ENCODE peak calls at places on chromosomes 16 and 17, in nine cellular contexts. Z is transverse colon; F is body of pancreas; D is PC-3; L is CD4-positive, alpha-beta memory T cell; U is GM23248; A is cardiac muscle cell; N is RWPE1; E is CD8-positive, alpha-beta memory T cell. G is an unnamed sample.

GRCh38 chr16:80121522-80121909 is 419.3 kb upstream of the DYNLRB2 start:
- DNase-seq in Z (no peak), F (no peak), D (no peak), L (no peak), U (no peak), A (no peak), N (no peak), E (no peak), G (no peak)

GRCh38 chr16:72355561-72355960 is 183.6 kb upstream of the PMFBP1 start:
- DNase-seq in Z (no peak), F (no peak), D (no peak), L (no peak), U (peak), A (no peak), N (no peak), E (no peak), G (no peak)

GRCh38 chr17:3695723-3696411 is at the start of gene P2RX5:
- DNase-seq in Z (peak), F (no peak), D (peak), L (peak), U (peak), A (peak), N (no peak), E (peak), G (no peak)

GRCh38 chr17:40921026-40921425 is 16.4 kb downstream of the KRT23 start:
- DNase-seq in Z (no peak), F (no peak), D (peak), L (no peak), U (peak), A (no peak), N (no peak), E (no peak), G (no peak)

GRCh38 chr17:82493517-82493840 is 26.1 kb upstream of the FOXK2 start:
- DNase-seq in Z (no peak), F (no peak), D (no peak), L (no peak), U (peak), A (no peak), N (no peak), E (no peak), G (no peak)

GRCh38 chr17:34760931-34761500 is 181.6 kb downstream of the TMEM132E start:
- DNase-seq in Z (no peak), F (no peak), D (no peak), L (no peak), U (no peak), A (no peak), N (no peak), E (no peak), G (no peak)

GRCh38 chr17:63035271-63035670 is 69.2 kb downstream of the TANC2 start:
- DNase-seq in Z (no peak), F (no peak), D (peak), L (no peak), U (peak), A (no peak), N (no peak), E (no peak), G (no peak)

GRCh38 chr16:79600636-79601091 is at the start of gene MAF:
- DNase-seq in Z (peak), F (peak), D (peak), L (peak), U (peak), A (peak), N (peak), E (peak), G (peak)

GRCh38 chr16:287298-287811 is 4.4 kb downstream of the PDIA2 start:
- DNase-seq in Z (no peak), F (peak), D (no peak), L (no peak), U (peak), A (no peak), N (no peak), E (no peak), G (no peak)

GRCh38 chr16:88102597-88102996 is 151.4 kb downstream of the BANP start:
- DNase-seq in Z (no peak), F (no peak), D (no peak), L (no peak), U (no peak), A (no peak), N (no peak), E (no peak), G (no peak)

GRCh38 chr16:52496051-52496876 is 50.7 kb downstream of the TOX3 start:
- DNase-seq in Z (no peak), F (no peak), D (no peak), L (no peak), U (no peak), A (peak), N (no peak), E (no peak), G (no peak)

GRCh38 chr17:41738801-41739112 is 4.3 kb upstream of the HAP1 start:
- DNase-seq in Z (no peak), F (no peak), D (no peak), L (no peak), U (no peak), A (no peak), N (no peak), E (no peak), G (no peak)

GRCh38 chr17:58120195-58120822 is 27.9 kb upstream of the OR4D1 start:
- DNase-seq in Z (peak), F (peak), D (peak), L (peak), U (peak), A (peak), N (peak), E (peak), G (no peak)

GRCh38 chr16:4681471-4682083 is 11.8 kb upstream of the NUDT16L1 start:
- DNase-seq in Z (no peak), F (no peak), D (no peak), L (no peak), U (no peak), A (no peak), N (no peak), E (no peak), G (no peak)

GRCh38 chr16:13351651-13352217 is 450.3 kb downstream of the SHISA9 start:
- DNase-seq in Z (no peak), F (no peak), D (no peak), L (no peak), U (no peak), A (no peak), N (no peak), E (no peak), G (no peak)

GRCh38 chr16:83458612-83459011 is 349.2 kb upstream of the HSBP1 start:
- DNase-seq in Z (no peak), F (no peak), D (no peak), L (no peak), U (peak), A (no peak), N (no peak), E (no peak), G (no peak)

GRCh38 chr17:8593830-8594229 is 36.7 kb downstream of the MYH10 start:
- DNase-seq in Z (no peak), F (no peak), D (no peak), L (no peak), U (no peak), A (no peak), N (no peak), E (no peak), G (no peak)

GRCh38 chr16:1176280-1176897 is 23.5 kb downstream of the CACNA1H start:
- DNase-seq in Z (no peak), F (no peak), D (no peak), L (no peak), U (no peak), A (no peak), N (no peak), E (no peak), G (no peak)

GRCh38 chr17:82231562-82232321 is 2.9 kb downstream of the SLC16A3 start:
- DNase-seq in Z (peak), F (peak), D (peak), L (peak), U (peak), A (peak), N (no peak), E (peak), G (peak)

GRCh38 chr17:72125742-72126141 is 4.9 kb downstream of the SOX9 start:
- DNase-seq in Z (no peak), F (no peak), D (peak), L (no peak), U (peak), A (no peak), N (no peak), E (no peak), G (no peak)

GRCh38 chr17:35918665-35919064 is 11.9 kb downstream of the RDM1 start:
- DNase-seq in Z (no peak), F (no peak), D (no peak), L (no peak), U (no peak), A (no peak), N (no peak), E (no peak), G (no peak)

GRCh38 chr16:9054460-9054859 is 37.0 kb upstream of the HAPSTR1 start:
- DNase-seq in Z (no peak), F (no peak), D (no peak), L (no peak), U (peak), A (no peak), N (no peak), E (no peak), G (no peak)

GRCh38 chr16:52498640-52499039 is 48.3 kb downstream of the TOX3 start:
- DNase-seq in Z (peak), F (no peak), D (no peak), L (no peak), U (no peak), A (no peak), N (no peak), E (no peak), G (peak)

GRCh38 chr16:14337303-14338191 is 266.4 kb downstream of the MRTFB start:
- DNase-seq in Z (no peak), F (peak), D (no peak), L (no peak), U (peak), A (no peak), N (no peak), E (no peak), G (no peak)

GRCh38 chr17:31687505-31688126 is 171.4 kb downstream of the COPRS start:
- DNase-seq in Z (no peak), F (no peak), D (peak), L (no peak), U (no peak), A (no peak), N (no peak), E (no peak), G (no peak)

GRCh38 chr17:10757067-10757466 is 27.2 kb upstream of the TMEM220 start:
- DNase-seq in Z (no peak), F (peak), D (no peak), L (no peak), U (no peak), A (no peak), N (no peak), E (no peak), G (no peak)

GRCh38 chr17:82023447-82024241 is 539 bp downstream of the LRRC45 start:
- DNase-seq in Z (peak), F (peak), D (no peak), L (peak), U (peak), A (peak), N (no peak), E (no peak), G (no peak)

GRCh38 chr16:21302898-21303528 is 24.9 kb upstream of the CRYM start:
- DNase-seq in Z (peak), F (no peak), D (peak), L (no peak), U (peak), A (no peak), N (peak), E (no peak), G (no peak)

GRCh38 chr17:18991531-18992315 is 12.8 kb downstream of the FAM83G start:
- DNase-seq in Z (no peak), F (no peak), D (no peak), L (no peak), U (no peak), A (no peak), N (no peak), E (no peak), G (no peak)

GRCh38 chr17:50420419-50421112 is 5.5 kb upstream of the ACSF2 start:
- DNase-seq in Z (no peak), F (no peak), D (no peak), L (no peak), U (peak), A (no peak), N (no peak), E (no peak), G (no peak)

GRCh38 chr17:37327341-37328090 is 48.3 kb upstream of the C17orf78 start:
- DNase-seq in Z (no peak), F (no peak), D (no peak), L (no peak), U (peak), A (no peak), N (no peak), E (no peak), G (no peak)

DNA sequence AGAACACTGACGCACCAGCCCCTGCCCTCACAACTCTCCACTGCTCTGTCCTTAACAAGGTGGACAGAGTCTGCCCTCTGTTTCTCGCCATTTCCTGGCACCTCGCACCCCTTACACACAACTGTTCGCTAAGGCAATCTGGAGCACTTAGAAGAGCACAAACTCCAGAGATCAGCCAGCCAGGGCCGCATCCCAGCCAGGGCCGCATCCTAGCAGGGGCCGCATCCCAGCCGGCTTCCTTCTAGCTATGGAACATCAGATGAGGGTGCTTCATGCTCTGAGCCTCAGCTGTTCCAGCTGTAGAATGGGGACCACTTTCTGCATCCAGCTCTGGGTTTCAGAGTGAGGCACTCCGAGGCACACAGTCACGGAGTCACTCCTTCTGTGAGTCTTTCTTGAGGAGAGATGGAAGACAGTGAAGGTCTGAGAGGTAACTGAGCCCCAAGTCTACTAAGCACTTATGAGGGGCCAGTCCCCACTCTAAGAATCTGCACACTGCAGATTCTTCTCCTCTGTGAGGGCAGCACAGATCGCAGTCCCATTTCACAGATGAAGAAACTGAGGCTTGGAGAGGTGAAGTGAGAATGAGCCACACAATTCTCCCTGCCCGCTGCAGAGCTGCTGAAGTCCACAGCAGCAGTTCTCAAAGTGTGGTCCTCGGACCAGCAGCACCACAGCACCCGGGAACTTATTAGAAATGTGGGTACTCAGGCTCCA is 20.9 kb downstream of the COTL1 start:
- DNase-seq in Z (no peak), F (no peak), D (no peak), L (no peak), U (no peak), A (no peak), N (no peak), E (no peak), G (no peak)
- H3K27ac ChIP-seq in Z (peak), F (no peak), D (no peak), L (peak), U (no peak), A (no peak), N (peak), E (peak), G (peak)

GRCh38 chr16:3625331-3625730 is 13.9 kb upstream of the SLX4 start:
- DNase-seq in Z (no peak), F (no peak), D (no peak), L (no peak), U (no peak), A (no peak), N (no peak), E (no peak), G (no peak)
- H3K27ac ChIP-seq in Z (no peak), F (no peak), D (no peak), L (no peak), U (no peak), A (no peak), N (no peak), E (no peak), G (no peak)

DNA sequence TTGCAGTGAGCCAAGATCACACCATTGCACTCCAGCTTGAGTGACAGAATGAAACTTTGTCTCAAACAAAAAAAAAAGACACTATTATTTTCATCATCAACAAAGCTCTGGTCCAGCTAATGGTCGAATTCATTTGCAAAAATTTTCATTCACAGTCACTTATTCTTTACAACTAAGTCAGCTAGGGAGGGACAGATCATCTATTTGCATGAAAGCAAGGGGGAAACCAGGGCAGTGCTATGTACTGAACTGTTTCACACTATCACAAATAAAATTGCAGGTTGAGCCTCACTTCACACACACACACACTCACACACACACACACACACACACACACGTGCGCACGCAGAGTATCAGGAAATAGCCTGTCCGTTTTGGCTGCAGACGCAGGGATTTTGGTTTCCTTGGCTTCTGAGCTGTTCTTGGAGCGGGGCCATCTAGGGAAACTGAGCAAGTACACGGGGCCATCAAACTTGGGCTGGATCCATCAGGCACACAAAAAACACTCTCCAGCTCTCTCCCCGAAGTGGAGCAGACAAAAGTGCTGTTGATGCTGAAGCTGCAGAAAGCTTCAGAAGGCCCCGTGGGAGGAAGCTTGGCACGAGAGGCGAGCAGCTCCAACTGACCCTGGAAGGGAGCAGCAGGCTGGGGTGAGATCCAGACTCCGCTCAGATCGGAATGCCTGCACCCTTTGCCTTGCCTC is 44.3 kb upstream of the HELZ start:
- DNase-seq in Z (peak), F (peak), D (no peak), L (no peak), U (peak), A (no peak), N (no peak), E (no peak), G (peak)
- H3K27ac ChIP-seq in Z (no peak), F (no peak), D (no peak), L (no peak), U (no peak), A (no peak), N (peak), E (no peak), G (no peak)

GRCh38 chr16:89985219-89985618 is 34.0 kb downstream of the DBNDD1 start:
- DNase-seq in Z (no peak), F (no peak), D (no peak), L (no peak), U (no peak), A (no peak), N (no peak), E (no peak), G (no peak)

GRCh38 chr16:89981414-89981813 is 32.9 kb downstream of the DEF8 start:
- DNase-seq in Z (no peak), F (no peak), D (no peak), L (no peak), U (no peak), A (no peak), N (no peak), E (no peak), G (no peak)

GRCh38 chr16:89984215-89984614 is 35.0 kb downstream of the DBNDD1 start:
- DNase-seq in Z (no peak), F (no peak), D (no peak), L (no peak), U (no peak), A (no peak), N (no peak), E (no peak), G (no peak)

GRCh38 chr16:89983550-89983949 is 35.0 kb downstream of the DEF8 start:
- DNase-seq in Z (no peak), F (no peak), D (no peak), L (no peak), U (no peak), A (no peak), N (no peak), E (no peak), G (no peak)

DNA sequence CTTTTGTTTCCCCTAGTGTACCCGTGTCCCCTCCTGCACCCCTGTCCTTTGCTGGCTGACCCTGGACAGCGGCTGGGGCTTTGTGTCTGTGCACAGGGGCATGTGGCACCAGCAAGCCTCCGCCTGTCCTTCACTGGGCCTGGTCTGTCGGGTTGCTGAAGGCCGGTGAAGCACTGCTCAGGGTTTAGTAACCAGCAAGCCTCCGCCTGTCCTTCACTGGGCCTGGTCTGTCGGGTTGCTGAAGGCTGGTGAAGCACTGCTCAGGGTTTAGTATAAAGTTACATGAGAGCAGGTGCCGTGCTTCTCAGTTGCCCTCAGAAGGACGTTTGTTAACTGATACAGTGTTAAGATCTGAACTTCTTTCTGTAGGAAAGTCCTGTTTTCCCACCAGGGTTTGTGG is 33.8 kb downstream of the DEF8 start:
- DNase-seq in Z (no peak), F (no peak), D (no peak), L (no peak), U (no peak), A (no peak), N (no peak), E (no peak), G (no peak)
- H3K27ac ChIP-seq in Z (no peak), F (no peak), D (no peak), L (no peak), U (no peak), A (no peak), N (peak), E (no peak), G (no peak)

GRCh38 chr17:77879896-77880280 is 78.6 kb upstream of the TNRC6C start:
- DNase-seq in Z (no peak), F (no peak), D (no peak), L (no peak), U (no peak), A (no peak), N (no peak), E (no peak), G (no peak)
- H3K27ac ChIP-seq in Z (no peak), F (no peak), D (no peak), L (peak), U (no peak), A (no peak), N (no peak), E (no peak), G (no peak)

GRCh38 chr16:78213751-78214150 is 114.3 kb downstream of the WWOX start:
- DNase-seq in Z (no peak), F (no peak), D (no peak), L (no peak), U (no peak), A (no peak), N (no peak), E (no peak), G (no peak)

GRCh38 chr16:78212674-78213073 is 113.2 kb downstream of the WWOX start:
- DNase-seq in Z (no peak), F (no peak), D (no peak), L (no peak), U (no peak), A (no peak), N (no peak), E (no peak), G (no peak)

GRCh38 chr16:78210305-78210704 is 110.9 kb downstream of the WWOX start:
- DNase-seq in Z (no peak), F (no peak), D (peak), L (no peak), U (peak), A (no peak), N (peak), E (no peak), G (no peak)

GRCh38 chr16:78211200-78211599 is 111.7 kb downstream of the WWOX start:
- DNase-seq in Z (no peak), F (no peak), D (no peak), L (no peak), U (no peak), A (no peak), N (no peak), E (no peak), G (no peak)

DNA sequence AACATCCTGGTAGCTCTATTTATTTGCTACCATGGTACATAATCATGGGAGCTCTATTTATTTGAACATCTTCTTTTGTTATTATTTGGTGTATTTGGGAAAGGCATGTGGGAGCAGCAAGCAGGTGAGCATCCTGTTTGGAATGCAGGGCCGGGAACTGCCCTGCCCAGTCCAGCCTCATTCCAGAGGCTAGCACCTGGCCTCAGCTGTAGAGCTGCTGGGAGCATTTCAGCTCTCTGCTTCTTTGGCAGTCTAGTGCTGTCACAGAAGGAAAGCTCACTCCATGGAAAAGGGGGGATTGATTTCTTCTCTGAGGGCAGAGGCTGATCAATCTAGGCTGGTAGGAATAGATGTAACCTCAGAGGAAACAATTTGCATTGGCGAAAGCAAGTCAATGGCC is 112.5 kb downstream of the WWOX start:
- DNase-seq in Z (no peak), F (peak), D (peak), L (no peak), U (no peak), A (no peak), N (peak), E (no peak), G (no peak)
- H3K27ac ChIP-seq in Z (no peak), F (no peak), D (peak), L (no peak), U (no peak), A (no peak), N (no peak), E (no peak), G (no peak)

GRCh38 chr17:69286257-69286656 is 40.7 kb downstream of the ABCA5 start:
- DNase-seq in Z (no peak), F (no peak), D (peak), L (no peak), U (peak), A (no peak), N (peak), E (no peak), G (no peak)
- H3K27ac ChIP-seq in Z (no peak), F (no peak), D (peak), L (no peak), U (no peak), A (no peak), N (no peak), E (no peak), G (no peak)